ENCODE peak calls at places on chromosomes 3 and 15, in ten cellular contexts. U is lower lobe of right lung; P is colonic mucosa; F is spleen; W is adrenal gland; C is heart left ventricle; Y is Peyer's patch; J is CD8-positive, alpha-beta memory T cell; Z is right lobe of liver; S is hepatocyte. V is an unnamed sample. For H3K4me1 and H3K9me3, the result is how much of the 10 kb centered on the place peaks cover.

GRCh38 chr3:46668591-46668990 is 24.9 kb downstream of the ALS2CL start:
- DNase-seq in U (peak), P (no peak), F (peak), W (peak), C (no peak), Y (no peak), J (no peak), Z (no peak), S (no peak), V (no peak)

GRCh38 chr15:81939604-81940440 is 106.0 kb downstream of the MEX3B start:
- DNase-seq in U (no peak), P (no peak), F (no peak), W (no peak), C (no peak), Y (no peak), J (no peak), Z (no peak), S (no peak), V (peak)

GRCh38 chr3:72782521-72782920 is 65.7 kb downstream of the SHQ1 start:
- DNase-seq in U (no peak), P (no peak), F (no peak), W (no peak), C (no peak), Y (no peak), J (no peak), Z (no peak), S (no peak), V (no peak)

GRCh38 chr3:14121859-14122258 is 2.8 kb downstream of the CHCHD4 start:
- DNase-seq in U (no peak), P (no peak), F (no peak), W (no peak), C (no peak), Y (no peak), J (no peak), Z (peak), S (peak), V (no peak)

GRCh38 chr3:17983106-17983505 is 240.7 kb upstream of the TBC1D5 start:
- DNase-seq in U (no peak), P (no peak), F (no peak), W (no peak), C (no peak), Y (no peak), J (no peak), Z (no peak), S (no peak), V (no peak)

GRCh38 chr3:129085165-129085715 is 24.7 kb downstream of the GP9 start:
- DNase-seq in U (no peak), P (no peak), F (no peak), W (no peak), C (no peak), Y (no peak), J (no peak), Z (no peak), S (no peak), V (no peak)

GRCh38 chr15:29125382-29126207 is 144.0 kb downstream of the NSMCE3 start:
- DNase-seq in U (peak), P (no peak), F (peak), W (no peak), C (peak), Y (no peak), J (peak), Z (no peak), S (no peak), V (no peak)

GRCh38 chr3:45516829-45517228 is 77.7 kb upstream of the LIMD1 start:
- DNase-seq in U (no peak), P (no peak), F (no peak), W (no peak), C (no peak), Y (no peak), J (no peak), Z (no peak), S (no peak), V (no peak)

GRCh38 chr3:48425281-48425812 is 4.5 kb downstream of the PLXNB1 start:
- DNase-seq in U (no peak), P (no peak), F (no peak), W (no peak), C (peak), Y (no peak), J (no peak), Z (no peak), S (no peak), V (no peak)

GRCh38 chr15:72068826-72069225 is 49.1 kb downstream of the MYO9A start:
- DNase-seq in U (no peak), P (no peak), F (no peak), W (no peak), C (no peak), Y (no peak), J (no peak), Z (no peak), S (no peak), V (no peak)

GRCh38 chr3:66353530-66353929 is 132.7 kb downstream of the SLC25A26 start:
- DNase-seq in U (no peak), P (no peak), F (no peak), W (no peak), C (no peak), Y (no peak), J (no peak), Z (no peak), S (peak), V (no peak)

GRCh38 chr3:31772155-31772761 is 208.8 kb downstream of the OSBPL10 start:
- DNase-seq in U (no peak), P (no peak), F (no peak), W (no peak), C (no peak), Y (no peak), J (no peak), Z (no peak), S (no peak), V (no peak)

GRCh38 chr3:196166741-196167140 is 44.5 kb downstream of the ZDHHC19 start:
- DNase-seq in U (no peak), P (no peak), F (no peak), W (no peak), C (no peak), Y (no peak), J (no peak), Z (no peak), S (no peak), V (no peak)

DNA sequence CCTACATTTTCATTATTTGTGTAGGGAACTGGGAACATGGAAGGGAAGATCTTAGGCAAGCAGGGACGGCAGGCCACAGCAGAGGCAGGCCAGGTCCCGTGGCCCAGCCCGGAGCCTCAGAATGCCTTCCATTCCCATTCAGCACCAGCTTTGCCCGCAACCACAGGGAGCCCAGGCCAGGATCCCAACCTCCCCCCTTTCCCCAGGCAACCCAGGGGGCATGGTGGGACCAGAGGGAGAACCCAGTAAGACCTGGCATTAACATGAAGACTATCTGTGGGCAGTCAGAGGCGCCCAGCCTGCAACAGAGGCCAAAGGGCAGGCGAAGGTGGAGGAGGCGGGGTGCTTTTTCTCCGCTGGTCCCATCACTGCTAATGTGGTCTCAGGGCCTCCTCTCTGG is 135.6 kb downstream of the TPRA1 start:
- DNase-seq in U (no peak), P (no peak), F (peak), W (no peak), C (no peak), Y (no peak), J (no peak), Z (peak), S (no peak), V (no peak)
- H3K4me3 ChIP-seq in U (no peak), P (no peak), F (no peak), W (no peak), C (no peak), Y (no peak), J (no peak), Z (no peak), S (no peak), V (no peak)

GRCh38 chr15:84721381-84721780 is 5.4 kb upstream of the SEC11A start:
- DNase-seq in U (no peak), P (no peak), F (no peak), W (no peak), C (no peak), Y (no peak), J (no peak), Z (no peak), S (no peak), V (no peak)
- H3K4me1 ChIP-seq in U (under half), P (under half), F (half or more), W (under half), C (under half), Y (under half), J (half or more), Z (under half), S (under half), V (under half)

GRCh38 chr3:186267758-186268157 is 94.3 kb downstream of the DGKG start:
- DNase-seq in U (no peak), P (no peak), F (no peak), W (no peak), C (no peak), Y (no peak), J (no peak), Z (no peak), S (no peak), V (no peak)

GRCh38 chr3:186270711-186271110 is 91.3 kb downstream of the DGKG start:
- DNase-seq in U (no peak), P (no peak), F (no peak), W (no peak), C (no peak), Y (no peak), J (no peak), Z (no peak), S (no peak), V (no peak)

GRCh38 chr3:186264608-186265400 is 97.2 kb downstream of the DGKG start:
- DNase-seq in U (no peak), P (no peak), F (no peak), W (no peak), C (no peak), Y (no peak), J (no peak), Z (no peak), S (peak), V (no peak)

GRCh38 chr3:186273586-186273985 is 88.4 kb downstream of the DGKG start:
- DNase-seq in U (no peak), P (no peak), F (no peak), W (no peak), C (peak), Y (no peak), J (no peak), Z (no peak), S (no peak), V (no peak)

GRCh38 chr3:186268616-186269448 is 93.2 kb downstream of the DGKG start:
- DNase-seq in U (no peak), P (no peak), F (no peak), W (no peak), C (no peak), Y (no peak), J (no peak), Z (no peak), S (no peak), V (no peak)
- H3K9me3 ChIP-seq in U (under half), P (under half), F (under half), W (under half), C (under half), Y (under half), J (under half), Z (under half), S (under half), V (under half)

GRCh38 chr3:15796771-15797599 is 794 bp downstream of the ANKRD28 start:
- DNase-seq in U (no peak), P (no peak), F (no peak), W (peak), C (no peak), Y (no peak), J (no peak), Z (no peak), S (peak), V (peak)

GRCh38 chr3:15795563-15796308 is 2.0 kb downstream of the ANKRD28 start:
- DNase-seq in U (no peak), P (no peak), F (no peak), W (no peak), C (no peak), Y (no peak), J (no peak), Z (no peak), S (no peak), V (no peak)

GRCh38 chr3:15796331-15796730 is 1.4 kb downstream of the ANKRD28 start:
- DNase-seq in U (no peak), P (no peak), F (no peak), W (no peak), C (no peak), Y (no peak), J (no peak), Z (no peak), S (no peak), V (no peak)

GRCh38 chr3:15794303-15794771 is 3.4 kb downstream of the ANKRD28 start:
- DNase-seq in U (no peak), P (no peak), F (no peak), W (no peak), C (no peak), Y (no peak), J (peak), Z (no peak), S (no peak), V (no peak)

GRCh38 chr3:15794842-15795562 is 2.8 kb downstream of the ANKRD28 start:
- DNase-seq in U (no peak), P (no peak), F (no peak), W (no peak), C (no peak), Y (no peak), J (no peak), Z (no peak), S (no peak), V (no peak)
- H3K4me3 ChIP-seq in U (peak), P (no peak), F (no peak), W (no peak), C (no peak), Y (peak), J (no peak), Z (no peak), S (peak), V (no peak)

GRCh38 chr3:143121240-143122088 is 1.9 kb downstream of the CHST2 start:
- DNase-seq in U (peak), P (peak), F (peak), W (peak), C (peak), Y (peak), J (peak), Z (peak), S (no peak), V (no peak)
- H3K4me1 ChIP-seq in U (half or more), P (under half), F (half or more), W (under half), C (under half), Y (under half), J (under half), Z (under half), S (under half), V (under half)